ENCODE peak calls at places on chromosomes 6 and 20, in ten cellular contexts. B, A, G, P, D, U, F, J, X and Q are unnamed samples.

GRCh38 chr20:25532015-25532751 is 53.1 kb downstream of the NINL start:
- DNase-seq in F (no peak), U (no peak), D (no peak), A (no peak), X (peak; percentile 43), P (no peak), J (no peak), B (no peak), G (no peak), Q (no peak)

GRCh38 chr6:8103726-8104125 is 1.4 kb upstream of the EEF1E1 start:
- DNase-seq in G (no peak), A (no peak), F (no peak), P (no peak), J (no peak), D (no peak), U (no peak), X (no peak), B (no peak), Q (no peak)

GRCh38 chr6:41561386-41561785 is 15.2 kb downstream of the FOXP4 start:
- DNase-seq in A (no peak), G (no peak), F (no peak), P (no peak), X (no peak), J (no peak), U (peak; percentile 55), B (no peak), D (no peak), Q (no peak)

GRCh38 chr6:11779308-11780096 is 899 bp upstream of the ADTRP start:
- DNase-seq in X (no peak), J (no peak), G (no peak), B (no peak), A (no peak), P (no peak), D (no peak), F (no peak), U (peak; percentile 56), Q (no peak)

GRCh38 chr20:54474046-54474445 is 1.3 kb upstream of the DOK5 start:
- DNase-seq in X (no peak), F (no peak), P (no peak), J (no peak), U (no peak), D (no peak), G (no peak), A (no peak), B (no peak), Q (no peak)

GRCh38 chr6:122476131-122476530 is 4.5 kb upstream of the SERINC1 start:
- DNase-seq in U (peak; percentile 36), P (no peak), D (peak; percentile 36), G (peak; percentile 16), A (no peak), B (no peak), F (no peak), X (no peak), J (peak; percentile 26), Q (peak; percentile 21)

GRCh38 chr20:35568645-35569044 is 26.8 kb downstream of the ERGIC3 start:
- DNase-seq in B (no peak), U (peak; percentile 42), J (no peak), G (no peak), A (peak; percentile 16), D (no peak), F (no peak), X (no peak), P (no peak), Q (no peak)

GRCh38 chr6:170107606-170108222 is 183.2 kb downstream of the DLL1 start:
- DNase-seq in G (no peak), P (no peak), B (peak; percentile 24), F (no peak), D (no peak), A (no peak), J (no peak), U (no peak), X (no peak), Q (no peak)

GRCh38 chr6:7624781-7625710 is 35.0 kb downstream of the SNRNP48 start:
- DNase-seq in U (peak; percentile 19), F (no peak), A (no peak), P (no peak), G (no peak), B (no peak), X (no peak), J (no peak), D (no peak), Q (no peak)

GRCh38 chr6:13006578-13007300 is 290.2 kb downstream of the PHACTR1 start:
- DNase-seq in A (no peak), G (no peak), X (no peak), U (no peak), F (no peak), J (no peak), B (no peak), P (no peak), D (peak; percentile 44), Q (no peak)